ENCODE peak calls at places on chromosomes 16 and 17, in seven cellular contexts. One of them, this sample, is unnamed.

GRCh38 chr17:39001703-39002637 is 34.8 kb upstream of the FBXO47 start:
- DNase-seq in H9: peak; percentile 71
- DNase-seq in mesendoderm: peak; percentile 63
- DNase-seq in IMR-90: peak; percentile 13
- DNase-seq in mesenchymal stem cell: peak; percentile 63
- DNase-seq in neuronal stem cell: no peak
- DNase-seq in H1: no peak
- DNase-seq in this sample: peak; percentile 64

GRCh38 chr17:31802502-31802901 is 56.5 kb downstream of the COPRS start:
- DNase-seq in mesenchymal stem cell: no peak
- DNase-seq in H9: no peak
- DNase-seq in H1: no peak
- DNase-seq in neuronal stem cell: no peak
- DNase-seq in mesendoderm: no peak
- DNase-seq in IMR-90: no peak
- DNase-seq in this sample: no peak

GRCh38 chr16:86984975-86985655 is 332.1 kb downstream of the C16orf95 start:
- DNase-seq in H9: peak; percentile 45
- DNase-seq in mesenchymal stem cell: peak; percentile 68
- DNase-seq in mesendoderm: peak; percentile 84
- DNase-seq in IMR-90: no peak
- DNase-seq in neuronal stem cell: no peak
- DNase-seq in H1: no peak
- DNase-seq in this sample: no peak

GRCh38 chr16:71709231-71709781 is 15.2 kb downstream of the PHLPP2 start:
- DNase-seq in mesendoderm: peak; percentile 28
- DNase-seq in H1: no peak
- DNase-seq in IMR-90: peak; percentile 32
- DNase-seq in neuronal stem cell: no peak
- DNase-seq in H9: no peak
- DNase-seq in mesenchymal stem cell: peak; percentile 30
- DNase-seq in this sample: peak; percentile 54

GRCh38 chr17:4472281-4472680 is 26.4 kb upstream of the SPNS2 start:
- DNase-seq in H1: no peak
- DNase-seq in IMR-90: no peak
- DNase-seq in neuronal stem cell: no peak
- DNase-seq in mesendoderm: peak; percentile 34
- DNase-seq in mesenchymal stem cell: no peak
- DNase-seq in H9: no peak
- DNase-seq in this sample: peak; percentile 85

GRCh38 chr16:72902276-72902675 is 145.7 kb downstream of the ZFHX3 start:
- DNase-seq in neuronal stem cell: no peak
- DNase-seq in H1: no peak
- DNase-seq in mesenchymal stem cell: no peak
- DNase-seq in mesendoderm: no peak
- DNase-seq in H9: no peak
- DNase-seq in IMR-90: no peak
- DNase-seq in this sample: no peak

GRCh38 chr17:17051791-17052461 is 9.7 kb downstream of the MPRIP start:
- DNase-seq in H1: no peak
- DNase-seq in mesendoderm: no peak
- DNase-seq in mesenchymal stem cell: peak; percentile 55
- DNase-seq in IMR-90: peak; percentile 15
- DNase-seq in H9: peak; percentile 27
- DNase-seq in neuronal stem cell: no peak
- DNase-seq in this sample: no peak

GRCh38 chr16:82456683-82457082 is 170.1 kb upstream of the CDH13 start:
- DNase-seq in mesendoderm: peak; percentile 80
- DNase-seq in H9: peak; percentile 72
- DNase-seq in mesenchymal stem cell: peak; percentile 57
- DNase-seq in H1: peak; percentile 44
- DNase-seq in IMR-90: peak; percentile 36
- DNase-seq in neuronal stem cell: peak; percentile 48
- DNase-seq in this sample: peak; percentile 44

GRCh38 chr17:1511756-1512321 is 4.6 kb downstream of the INPP5K start:
- DNase-seq in mesenchymal stem cell: no peak
- DNase-seq in IMR-90: no peak
- DNase-seq in H1: no peak
- DNase-seq in H9: no peak
- DNase-seq in mesendoderm: no peak
- DNase-seq in neuronal stem cell: no peak
- DNase-seq in this sample: no peak

GRCh38 chr17:39660011-39660360 is 5.2 kb upstream of the TCAP start:
- DNase-seq in H9: no peak
- DNase-seq in neuronal stem cell: no peak
- DNase-seq in H1: no peak
- DNase-seq in mesenchymal stem cell: no peak
- DNase-seq in IMR-90: no peak
- DNase-seq in mesendoderm: no peak
- DNase-seq in this sample: no peak

GRCh38 chr16:24918641-24919040 is 72.9 kb downstream of the SLC5A11 start:
- DNase-seq in H1: no peak
- DNase-seq in neuronal stem cell: no peak
- DNase-seq in H9: no peak
- DNase-seq in mesendoderm: no peak
- DNase-seq in mesenchymal stem cell: no peak
- DNase-seq in IMR-90: no peak
- DNase-seq in this sample: no peak

GRCh38 chr17:81242421-81243332 is 3.6 kb downstream of the NDUFAF8 start:
- DNase-seq in IMR-90: no peak
- DNase-seq in mesendoderm: no peak
- DNase-seq in mesenchymal stem cell: no peak
- DNase-seq in H9: no peak
- DNase-seq in neuronal stem cell: no peak
- DNase-seq in H1: no peak
- DNase-seq in this sample: no peak

GRCh38 chr17:55458977-55459376 is 37.3 kb upstream of the MMD start:
- DNase-seq in H1: no peak
- DNase-seq in mesenchymal stem cell: peak; percentile 82
- DNase-seq in mesendoderm: no peak
- DNase-seq in IMR-90: peak; percentile 89
- DNase-seq in H9: no peak
- DNase-seq in neuronal stem cell: no peak
- DNase-seq in this sample: peak; percentile 43

GRCh38 chr16:17468611-17469010 is 2.1 kb downstream of the XYLT1 start:
- DNase-seq in mesendoderm: no peak
- DNase-seq in H9: no peak
- DNase-seq in H1: no peak
- DNase-seq in mesenchymal stem cell: no peak
- DNase-seq in IMR-90: no peak
- DNase-seq in neuronal stem cell: no peak
- DNase-seq in this sample: no peak

DNA sequence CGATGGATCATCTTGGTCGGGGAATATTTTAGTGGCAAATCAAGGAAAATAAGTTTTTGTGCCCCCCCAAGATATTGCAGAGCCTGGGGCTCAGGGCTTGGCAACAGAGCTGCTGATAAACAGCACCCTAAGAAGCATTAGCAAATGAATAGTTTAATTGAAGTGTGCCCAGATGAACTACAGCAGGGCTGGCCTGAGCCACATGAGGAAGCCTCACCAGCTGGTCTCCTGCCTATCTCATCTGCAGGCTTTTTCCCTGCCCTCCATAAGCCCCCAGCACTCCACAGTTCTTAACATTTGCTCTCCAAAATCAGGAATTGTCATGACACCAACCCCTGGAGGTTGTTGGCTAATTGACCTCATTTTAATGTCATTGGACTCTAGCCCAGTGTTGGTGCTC is 480.2 kb downstream of the HS3ST3B1 start:
- DNase-seq in mesenchymal stem cell: no peak
- DNase-seq in IMR-90: no peak
- DNase-seq in mesendoderm: no peak
- DNase-seq in H1: no peak
- DNase-seq in neuronal stem cell: no peak
- DNase-seq in H9: no peak
- DNase-seq in this sample: no peak
- H2BK5ac ChIP-seq in mesenchymal stem cell: no peak overlapping the region
- H2BK5ac ChIP-seq in IMR-90: no peak overlapping the region
- H2BK5ac ChIP-seq in mesendoderm: no peak overlapping the region
- H2BK5ac ChIP-seq in H1: no peak overlapping the region
- H2BK5ac ChIP-seq in neuronal stem cell: no peak overlapping the region
- H2BK5ac ChIP-seq in H9: no peak overlapping the region
- H2BK5ac ChIP-seq in this sample: no peak overlapping the region

DNA sequence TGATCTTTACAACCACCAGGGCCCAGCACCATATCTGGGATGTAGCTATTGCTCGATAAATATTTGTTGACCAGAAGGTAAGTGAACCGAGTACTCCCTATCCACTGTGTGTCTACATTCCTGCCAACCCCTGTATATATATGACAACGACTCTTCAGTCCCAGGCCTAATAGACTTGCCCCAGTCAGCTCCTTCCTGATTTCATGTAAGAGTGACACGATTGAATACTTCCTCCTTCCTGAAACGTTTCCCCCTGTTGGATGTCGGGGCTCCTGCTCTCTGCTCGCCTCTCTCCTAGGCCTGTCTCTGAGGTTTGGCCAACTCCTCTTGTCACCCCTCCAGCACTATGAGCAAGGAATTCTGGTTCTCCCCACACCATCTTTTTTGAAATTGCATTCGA is 178.8 kb downstream of the PRKCA start:
- DNase-seq in H1: no peak
- DNase-seq in mesenchymal stem cell: no peak
- DNase-seq in mesendoderm: no peak
- DNase-seq in H9: no peak
- DNase-seq in neuronal stem cell: no peak
- DNase-seq in IMR-90: no peak
- DNase-seq in this sample: no peak
- H2BK5ac ChIP-seq in H1: no peak overlapping the region
- H2BK5ac ChIP-seq in mesenchymal stem cell: no peak overlapping the region
- H2BK5ac ChIP-seq in mesendoderm: no peak overlapping the region
- H2BK5ac ChIP-seq in H9: no peak overlapping the region
- H2BK5ac ChIP-seq in neuronal stem cell: no peak overlapping the region
- H2BK5ac ChIP-seq in IMR-90: no peak overlapping the region
- H2BK5ac ChIP-seq in this sample: no peak overlapping the region

GRCh38 chr16:84815446-84815845 is 4.3 kb upstream of the CRISPLD2 start:
- DNase-seq in IMR-90: no peak
- DNase-seq in H9: no peak
- DNase-seq in H1: no peak
- DNase-seq in mesenchymal stem cell: no peak
- DNase-seq in neuronal stem cell: no peak
- DNase-seq in mesendoderm: no peak
- DNase-seq in this sample: no peak

GRCh38 chr16:84817206-84817605 is 2.6 kb upstream of the CRISPLD2 start:
- DNase-seq in mesenchymal stem cell: no peak
- DNase-seq in neuronal stem cell: no peak
- DNase-seq in H1: no peak
- DNase-seq in H9: no peak
- DNase-seq in IMR-90: no peak
- DNase-seq in mesendoderm: no peak
- DNase-seq in this sample: no peak

GRCh38 chr16:84816023-84816422 is 3.8 kb upstream of the CRISPLD2 start:
- DNase-seq in IMR-90: no peak
- DNase-seq in mesendoderm: no peak
- DNase-seq in H1: no peak
- DNase-seq in H9: no peak
- DNase-seq in neuronal stem cell: no peak
- DNase-seq in mesenchymal stem cell: no peak
- DNase-seq in this sample: no peak

GRCh38 chr16:84817613-84818012 is 2.2 kb upstream of the CRISPLD2 start:
- DNase-seq in IMR-90: no peak
- DNase-seq in mesenchymal stem cell: no peak
- DNase-seq in H9: no peak
- DNase-seq in H1: no peak
- DNase-seq in neuronal stem cell: no peak
- DNase-seq in mesendoderm: no peak
- DNase-seq in this sample: no peak

DNA sequence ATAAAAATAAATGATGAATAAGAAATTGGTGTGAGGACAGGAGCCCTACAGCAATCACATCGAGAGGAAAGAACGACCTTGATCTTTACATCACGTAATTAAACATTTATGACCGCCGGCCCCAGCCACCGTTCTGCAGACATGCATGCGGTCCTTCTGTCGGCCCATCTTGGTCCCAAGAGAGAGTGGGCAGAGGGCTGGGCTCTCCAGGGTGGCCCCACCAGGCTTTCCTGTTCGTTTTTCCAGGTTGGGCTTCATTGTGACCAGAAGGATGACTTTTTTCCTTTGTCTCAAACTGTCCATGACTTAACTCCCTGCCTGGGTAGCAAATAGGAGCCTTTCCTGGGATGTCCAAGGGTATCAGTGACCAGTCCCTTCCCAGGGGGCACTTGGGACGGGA is 3.3 kb upstream of the CRISPLD2 start:
- DNase-seq in mesendoderm: no peak
- DNase-seq in H1: no peak
- DNase-seq in neuronal stem cell: no peak
- DNase-seq in mesenchymal stem cell: no peak
- DNase-seq in H9: no peak
- DNase-seq in IMR-90: no peak
- DNase-seq in this sample: no peak
- H2BK5ac ChIP-seq in mesendoderm: no peak overlapping the region
- H2BK5ac ChIP-seq in H1: no peak overlapping the region
- H2BK5ac ChIP-seq in neuronal stem cell: no peak overlapping the region
- H2BK5ac ChIP-seq in mesenchymal stem cell: no peak overlapping the region
- H2BK5ac ChIP-seq in H9: no peak overlapping the region
- H2BK5ac ChIP-seq in IMR-90: no peak overlapping the region
- H2BK5ac ChIP-seq in this sample: no peak overlapping the region

GRCh38 chr17:27870345-27870744 is 22.8 kb downstream of the LYRM9 start:
- DNase-seq in H1: no peak
- DNase-seq in neuronal stem cell: no peak
- DNase-seq in H9: no peak
- DNase-seq in mesendoderm: no peak
- DNase-seq in IMR-90: no peak
- DNase-seq in mesenchymal stem cell: no peak
- DNase-seq in this sample: no peak
- H2BK5ac ChIP-seq in H1: no peak overlapping the region
- H2BK5ac ChIP-seq in neuronal stem cell: no peak overlapping the region
- H2BK5ac ChIP-seq in H9: no peak overlapping the region
- H2BK5ac ChIP-seq in mesendoderm: no peak overlapping the region
- H2BK5ac ChIP-seq in IMR-90: no peak overlapping the region
- H2BK5ac ChIP-seq in mesenchymal stem cell: no peak overlapping the region
- H2BK5ac ChIP-seq in this sample: no peak overlapping the region

GRCh38 chr17:76702941-76703637 is 7.7 kb downstream of the MXRA7 start:
- DNase-seq in H9: no peak
- DNase-seq in IMR-90: no peak
- DNase-seq in mesendoderm: no peak
- DNase-seq in mesenchymal stem cell: no peak
- DNase-seq in H1: no peak
- DNase-seq in neuronal stem cell: no peak
- DNase-seq in this sample: no peak
- H2BK5ac ChIP-seq in H9: no peak overlapping the region
- H2BK5ac ChIP-seq in IMR-90: no peak overlapping the region
- H2BK5ac ChIP-seq in mesendoderm: no peak overlapping the region
- H2BK5ac ChIP-seq in mesenchymal stem cell: no peak overlapping the region
- H2BK5ac ChIP-seq in H1: no peak overlapping the region
- H2BK5ac ChIP-seq in neuronal stem cell: no peak overlapping the region
- H2BK5ac ChIP-seq in this sample: no peak overlapping the region

DNA sequence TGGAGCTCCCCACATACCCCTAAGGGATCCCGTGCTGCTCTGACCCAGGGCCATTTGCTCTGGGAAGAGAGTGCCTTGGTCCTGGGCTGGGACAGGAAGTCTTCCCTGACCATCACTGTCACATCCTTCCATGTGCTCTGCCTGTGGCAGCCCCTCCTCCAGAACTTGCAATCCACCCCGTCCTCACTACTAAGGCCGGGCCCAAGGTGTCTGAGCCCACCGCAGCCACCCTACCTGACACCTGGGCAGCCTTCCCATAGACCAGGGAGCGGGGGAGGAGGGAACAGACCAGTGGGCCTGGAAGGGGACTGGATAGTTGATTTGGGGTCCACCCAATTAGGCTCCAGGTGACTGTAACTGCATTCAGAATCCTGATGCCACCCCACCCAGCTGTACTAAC is 117.5 kb upstream of the CRHR1 start:
- DNase-seq in H1: no peak
- DNase-seq in H9: no peak
- DNase-seq in neuronal stem cell: no peak
- DNase-seq in IMR-90: no peak
- DNase-seq in mesendoderm: no peak
- DNase-seq in mesenchymal stem cell: no peak
- DNase-seq in this sample: no peak
- H2BK5ac ChIP-seq in H1: no peak overlapping the region
- H2BK5ac ChIP-seq in H9: no peak overlapping the region
- H2BK5ac ChIP-seq in neuronal stem cell: no peak overlapping the region
- H2BK5ac ChIP-seq in IMR-90: no peak overlapping the region
- H2BK5ac ChIP-seq in mesendoderm: no peak overlapping the region
- H2BK5ac ChIP-seq in mesenchymal stem cell: no peak overlapping the region
- H2BK5ac ChIP-seq in this sample: no peak overlapping the region